ENCODE peak calls at places on chromosomes 4 and X, in seven cellular contexts. H is neuronal stem cell, G is heart left ventricle, E is left lung, X is pancreas, L is fibroblast of lung, V is lower lobe of right lung. F is an unnamed sample. For H3K4me1, the result is how much of the 10 kb centered on the place peaks cover.

GRCh38 chr4:84847978-84848377 is 118.5 kb downstream of the WDFY3 start:
- DNase-seq in H (no peak), G (no peak), E (no peak), X (no peak), L (no peak), V (no peak), F (no peak)

GRCh38 chr4:85127653-85128052 is 161.2 kb upstream of the WDFY3 start:
- DNase-seq in H (peak), G (no peak), E (peak), X (peak), L (peak), V (no peak), F (peak)

GRCh38 chr4:83364312-83364711 is 29.7 kb upstream of the HPSE start:
- DNase-seq in H (no peak), G (no peak), E (no peak), X (no peak), L (no peak), V (no peak), F (no peak)

GRCh38 chr4:113117346-113117677 is 67.9 kb downstream of the ANK2 start:
- DNase-seq in H (no peak), G (no peak), E (no peak), X (no peak), L (no peak), V (no peak), F (no peak)

GRCh38 chr4:151231915-151232595 is 44.9 kb upstream of the PRSS48 start:
- DNase-seq in H (no peak), G (no peak), E (no peak), X (no peak), L (no peak), V (no peak), F (no peak)

GRCh38 chr4:148021706-148022105 is 289.8 kb downstream of the ARHGAP10 start:
- DNase-seq in H (no peak), G (no peak), E (no peak), X (no peak), L (no peak), V (no peak), F (no peak)

GRCh38 chr4:73127839-73128448 is 58.4 kb upstream of the COX18 start:
- DNase-seq in H (no peak), G (no peak), E (no peak), X (no peak), L (peak), V (no peak), F (no peak)

GRCh38 chrX:82676386-82676785 is 831.7 kb upstream of the POU3F4 start:
- DNase-seq in H (no peak), G (no peak), E (no peak), X (no peak), L (peak), V (no peak), F (no peak)

GRCh38 chr4:168585168-168586091 is 88.6 kb downstream of the PALLD start:
- DNase-seq in H (peak), G (peak), E (no peak), X (peak), L (peak), V (peak), F (peak)

GRCh38 chr4:154414796-154415195 is 76.8 kb downstream of the DCHS2 start:
- DNase-seq in H (no peak), G (no peak), E (no peak), X (no peak), L (no peak), V (no peak), F (no peak)

GRCh38 chr4:70183168-70183939 is 12.2 kb upstream of the ODAM start:
- DNase-seq in H (peak), G (no peak), E (no peak), X (peak), L (peak), V (no peak), F (peak)

GRCh38 chrX:145848451-145848850 is 30.8 kb downstream of the SLITRK2 start:
- DNase-seq in H (no peak), G (no peak), E (no peak), X (peak), L (no peak), V (no peak), F (no peak)

GRCh38 chr4:7029212-7029611 is 14.0 kb upstream of the TADA2B start:
- DNase-seq in H (no peak), G (no peak), E (no peak), X (no peak), L (no peak), V (no peak), F (no peak)

GRCh38 chrX:110732274-110732673 is 63.3 kb downstream of the CHRDL1 start:
- DNase-seq in H (no peak), G (peak), E (no peak), X (no peak), L (peak), V (no peak), F (no peak)

GRCh38 chrX:134406977-134407376 is 53.0 kb upstream of the HPRT1 start:
- DNase-seq in H (no peak), G (no peak), E (no peak), X (no peak), L (no peak), V (no peak), F (no peak)

GRCh38 chr4:187480146-187481145 is 515.1 kb upstream of the ZFP42 start:
- DNase-seq in H (no peak), G (no peak), E (no peak), X (no peak), L (peak), V (no peak), F (no peak)

GRCh38 chrX:74023203-74023602 is 280.8 kb upstream of the ZCCHC13 start:
- DNase-seq in H (no peak), G (no peak), E (no peak), X (no peak), L (no peak), V (no peak), F (no peak)

GRCh38 chr4:182425302-182425701 is 182.1 kb downstream of the TENM3 start:
- DNase-seq in H (no peak), G (no peak), E (no peak), X (no peak), L (no peak), V (no peak), F (no peak)

GRCh38 chr4:158895797-158896442 is 127.1 kb downstream of the FNIP2 start:
- DNase-seq in H (no peak), G (no peak), E (no peak), X (no peak), L (peak), V (no peak), F (no peak)

GRCh38 chrX:153214934-153215333 is 35.9 kb downstream of the MAGEA1 start:
- DNase-seq in H (no peak), G (no peak), E (no peak), X (no peak), L (no peak), V (no peak), F (no peak)

GRCh38 chr4:41839945-41840854 is 91.7 kb upstream of the PHOX2B start:
- DNase-seq in H (no peak), G (no peak), E (no peak), X (no peak), L (no peak), V (no peak), F (no peak)

GRCh38 chrX:153642313-153642654 is 4.7 kb upstream of the DUSP9 start:
- DNase-seq in H (no peak), G (no peak), E (no peak), X (no peak), L (no peak), V (no peak), F (no peak)

GRCh38 chr4:56666279-56666678 is 14.8 kb downstream of the HOPX start:
- DNase-seq in H (no peak), G (no peak), E (no peak), X (no peak), L (no peak), V (no peak), F (no peak)

GRCh38 chr4:36325916-36326315 is 44.5 kb downstream of the DTHD1 start:
- DNase-seq in H (no peak), G (no peak), E (no peak), X (no peak), L (no peak), V (no peak), F (no peak)

GRCh38 chrX:153673398-153674218 is at the start of gene PNCK:
- DNase-seq in H (no peak), G (no peak), E (no peak), X (no peak), L (no peak), V (no peak), F (no peak)

GRCh38 chr4:2813446-2814405 is 20.8 kb downstream of the SH3BP2 start:
- DNase-seq in H (no peak), G (no peak), E (no peak), X (no peak), L (no peak), V (no peak), F (no peak)

GRCh38 chr4:151730003-151730559 is 30.7 kb downstream of the GATB start:
- DNase-seq in H (no peak), G (no peak), E (no peak), X (no peak), L (no peak), V (no peak), F (no peak)

GRCh38 chrX:47623540-47624027 is 3.9 kb upstream of the SYN1 start:
- DNase-seq in H (peak), G (peak), E (peak), X (peak), L (peak), V (peak), F (peak)

GRCh38 chr4:83124079-83124780 is 9.7 kb upstream of the PLAC8 start:
- DNase-seq in H (no peak), G (peak), E (no peak), X (no peak), L (no peak), V (no peak), F (no peak)

GRCh38 chrX:30906726-30907125 is 17.7 kb upstream of the TAB3 start:
- DNase-seq in H (no peak), G (no peak), E (no peak), X (no peak), L (peak), V (no peak), F (no peak)

GRCh38 chr4:5423670-5424069 is 284.7 kb downstream of the EVC2 start:
- DNase-seq in H (no peak), G (no peak), E (no peak), X (no peak), L (no peak), V (no peak), F (no peak)

GRCh38 chrX:23187819-23188218 is 146.8 kb upstream of the PTCHD1 start:
- DNase-seq in H (no peak), G (no peak), E (no peak), X (no peak), L (no peak), V (no peak), F (no peak)

GRCh38 chr4:42150653-42151567 is 1.5 kb downstream of the BEND4 start:
- DNase-seq in H (peak), G (no peak), E (peak), X (no peak), L (no peak), V (no peak), F (no peak)

GRCh38 chrX:110248582-110248981 is 69.3 kb downstream of the AMMECR1 start:
- DNase-seq in H (no peak), G (no peak), E (no peak), X (no peak), L (no peak), V (no peak), F (no peak)

GRCh38 chr4:168496834-168497233 is at the start of gene PALLD:
- DNase-seq in H (no peak), G (peak), E (no peak), X (no peak), L (peak), V (peak), F (no peak)

GRCh38 chrX:12452268-12452667 is 314.0 kb downstream of the FRMPD4 start:
- DNase-seq in H (no peak), G (no peak), E (no peak), X (no peak), L (no peak), V (no peak), F (no peak)

GRCh38 chr4:54659213-54660144 is 1.7 kb downstream of the KIT start:
- DNase-seq in H (peak), G (no peak), E (no peak), X (peak), L (peak), V (no peak), F (no peak)

GRCh38 chrX:118526149-118526548 is 30.5 kb downstream of the DOCK11 start:
- DNase-seq in H (no peak), G (no peak), E (no peak), X (no peak), L (no peak), V (no peak), F (no peak)

GRCh38 chrX:118525146-118525725 is 29.6 kb downstream of the DOCK11 start:
- DNase-seq in H (no peak), G (no peak), E (no peak), X (no peak), L (no peak), V (no peak), F (no peak)

GRCh38 chrX:118524344-118524743 is 28.7 kb downstream of the DOCK11 start:
- DNase-seq in H (no peak), G (no peak), E (no peak), X (no peak), L (no peak), V (no peak), F (no peak)

GRCh38 chrX:118522230-118522926 is 26.8 kb downstream of the DOCK11 start:
- DNase-seq in H (no peak), G (no peak), E (no peak), X (no peak), L (no peak), V (no peak), F (no peak)

GRCh38 chrX:118523920-118524319 is 28.3 kb downstream of the DOCK11 start:
- DNase-seq in H (no peak), G (no peak), E (no peak), X (no peak), L (no peak), V (no peak), F (no peak)
- H3K4me1 ChIP-seq in H (under half), G (under half), E (under half), X (under half), L (under half), V (under half), F (under half)

DNA sequence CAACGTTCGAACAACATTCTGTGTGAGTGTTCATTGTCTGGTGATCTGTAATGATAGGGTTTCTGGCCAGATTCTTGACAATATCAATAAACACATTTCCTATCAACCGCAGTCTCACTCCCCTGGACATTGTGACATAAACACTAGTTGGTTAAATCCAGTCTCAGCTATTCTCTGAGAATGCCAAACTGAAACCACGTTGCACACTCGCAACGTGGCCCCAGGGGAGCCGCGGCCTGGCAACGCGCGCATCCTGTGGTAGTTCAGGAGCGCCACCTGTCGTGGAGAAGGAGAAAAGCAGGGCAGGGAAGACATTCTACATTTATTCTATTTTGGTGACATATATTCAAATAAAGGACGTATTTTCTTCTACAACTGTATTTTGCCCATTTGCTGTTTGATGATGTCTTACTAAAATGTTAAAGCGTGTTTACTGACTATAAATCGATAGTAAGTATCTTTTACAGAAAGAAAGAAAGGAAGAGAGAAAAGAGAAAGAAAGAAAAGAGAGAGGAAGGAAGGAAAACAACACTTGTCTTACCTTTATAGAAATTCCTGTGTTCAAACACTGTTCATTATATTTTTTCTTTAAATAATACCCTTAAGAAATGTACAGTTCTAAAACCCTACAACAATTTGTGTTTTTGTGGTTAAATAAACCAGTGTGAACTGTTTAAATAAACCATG is 738.3 kb upstream of the FRG1 start:
- DNase-seq in H (peak), G (peak), E (peak), X (peak), L (peak), V (peak), F (no peak)
- H3K4me3 ChIP-seq in H (no peak), G (no peak), E (no peak), X (no peak), L (peak), V (peak), F (no peak)

GRCh38 chr4:8219236-8219635 is 20.1 kb downstream of the SH3TC1 start:
- DNase-seq in H (no peak), G (no peak), E (peak), X (no peak), L (no peak), V (no peak), F (no peak)

GRCh38 chr4:8221985-8222384 is 22.9 kb downstream of the SH3TC1 start:
- DNase-seq in H (no peak), G (no peak), E (no peak), X (no peak), L (no peak), V (no peak), F (no peak)

GRCh38 chr4:8222609-8223391 is 23.7 kb downstream of the SH3TC1 start:
- DNase-seq in H (no peak), G (no peak), E (peak), X (no peak), L (no peak), V (no peak), F (no peak)

GRCh38 chr4:8221476-8221875 is 22.4 kb downstream of the SH3TC1 start:
- DNase-seq in H (no peak), G (no peak), E (no peak), X (no peak), L (peak), V (no peak), F (no peak)

DNA sequence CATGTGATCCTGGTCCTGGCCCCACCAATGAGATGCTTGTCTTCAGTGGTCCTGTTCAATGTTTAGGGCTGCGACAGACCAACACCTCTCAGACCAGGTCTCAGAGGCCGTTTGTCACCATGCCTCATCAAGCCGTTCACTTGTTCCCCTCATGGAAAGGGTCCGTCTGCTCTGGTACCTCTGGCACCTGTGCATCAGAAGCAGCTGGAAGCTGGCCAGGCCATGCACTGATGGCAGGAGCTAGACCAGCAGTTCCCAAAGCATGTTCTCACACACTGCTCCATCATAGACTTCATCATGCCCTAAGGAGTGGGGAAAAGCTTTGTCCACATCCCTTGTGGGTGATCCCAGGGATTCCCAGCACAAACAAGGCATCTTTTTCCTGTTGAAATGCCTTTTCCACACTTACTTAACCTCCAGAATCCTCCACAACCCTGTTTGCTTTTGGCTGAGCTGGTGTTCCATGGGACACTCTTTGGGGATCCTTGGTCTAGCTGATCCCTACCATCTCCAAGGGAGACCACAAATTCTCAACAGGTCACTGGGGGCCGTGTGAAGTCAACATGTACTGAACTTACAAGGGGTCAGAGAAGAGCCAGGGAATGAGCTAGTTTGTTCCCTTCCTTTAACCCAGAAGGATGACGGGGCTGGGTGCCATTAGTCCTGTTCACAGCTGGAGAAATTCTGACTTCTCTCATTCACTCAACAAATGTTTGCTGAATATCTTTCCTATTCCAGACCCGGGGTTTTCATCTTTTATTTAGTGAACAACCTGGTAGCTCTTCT is 21.8 kb downstream of the SH3TC1 start:
- DNase-seq in H (no peak), G (no peak), E (peak), X (no peak), L (peak), V (no peak), F (no peak)
- H3K4me1 ChIP-seq in H (under half), G (under half), E (under half), X (under half), L (under half), V (under half), F (under half)

GRCh38 chr4:107036602-107037151 is 564 bp upstream of the DKK2 start:
- DNase-seq in H (peak), G (peak), E (peak), X (no peak), L (no peak), V (no peak), F (no peak)
- H3K4me3 ChIP-seq in H (peak), G (peak), E (no peak), X (peak), L (peak), V (peak), F (peak)

GRCh38 chr4:683247-683897 is 5.6 kb downstream of the SLC49A3 start:
- DNase-seq in H (no peak), G (no peak), E (peak), X (no peak), L (no peak), V (no peak), F (no peak)
- H3K4me1 ChIP-seq in H (under half), G (under half), E (under half), X (under half), L (under half), V (under half), F (under half)

DNA sequence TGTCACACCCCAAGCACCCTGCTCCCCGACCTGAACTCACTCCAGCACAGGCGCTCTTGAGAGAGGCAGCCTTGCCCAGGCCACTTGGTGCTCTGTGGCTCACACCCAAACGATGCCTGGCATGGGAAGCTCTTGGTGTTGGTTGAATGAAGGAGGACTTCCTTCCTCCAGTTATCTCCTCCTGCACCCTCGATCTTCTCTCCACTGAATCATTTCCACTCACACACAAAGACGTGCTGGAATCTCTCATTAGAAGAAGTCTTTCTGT is 90.5 kb upstream of the TRIM2 start:
- DNase-seq in H (no peak), G (no peak), E (no peak), X (no peak), L (no peak), V (no peak), F (no peak)
- H3K4me3 ChIP-seq in H (no peak), G (no peak), E (no peak), X (no peak), L (no peak), V (no peak), F (no peak)

GRCh38 chr4:175109933-175110332 is 191.8 kb downstream of the ADAM29 start:
- DNase-seq in H (no peak), G (no peak), E (no peak), X (no peak), L (no peak), V (no peak), F (peak)
- H3K4me1 ChIP-seq in H (under half), G (under half), E (under half), X (under half), L (under half), V (under half), F (under half)